ENCODE peak calls at places on chromosomes 1 and 21, in four cellular contexts. One of them, this sample, is unnamed. For H3K4me1, the result is how much of the 10 kb centered on the place peaks cover.

GRCh38 chr1:226166341-226166740 is 20.2 kb downstream of the ACBD3 start:
- DNase-seq in testis: no peak
- DNase-seq in heart left ventricle: no peak
- DNase-seq in Panc1: no peak
- DNase-seq in this sample: no peak

GRCh38 chr1:217272385-217272784 is 358.5 kb downstream of the GPATCH2 start:
- DNase-seq in Panc1: no peak
- DNase-seq in testis: no peak
- DNase-seq in heart left ventricle: no peak
- DNase-seq in this sample: no peak

GRCh38 chr1:161763522-161764098 is 2.5 kb upstream of the ATF6 start:
- DNase-seq in testis: no peak
- DNase-seq in heart left ventricle: no peak
- DNase-seq in Panc1: peak
- DNase-seq in this sample: no peak

GRCh38 chr1:56948403-56949023 is 17.3 kb downstream of the C8B start:
- DNase-seq in Panc1: no peak
- DNase-seq in heart left ventricle: no peak
- DNase-seq in testis: no peak
- DNase-seq in this sample: no peak

GRCh38 chr1:68213843-68214242 is 18.5 kb downstream of the WLS start:
- DNase-seq in Panc1: no peak
- DNase-seq in heart left ventricle: peak
- DNase-seq in testis: peak
- DNase-seq in this sample: no peak

GRCh38 chr1:84253891-84254290 is 47.6 kb upstream of the SAMD13 start:
- DNase-seq in Panc1: peak
- DNase-seq in heart left ventricle: no peak
- DNase-seq in testis: peak
- DNase-seq in this sample: no peak

GRCh38 chr1:182599339-182599738 is 4.8 kb downstream of the RGS16 start:
- DNase-seq in heart left ventricle: no peak
- DNase-seq in Panc1: no peak
- DNase-seq in testis: no peak
- DNase-seq in this sample: no peak

GRCh38 chr1:76998582-76999189 is 131.4 kb downstream of the ST6GALNAC5 start:
- DNase-seq in testis: no peak
- DNase-seq in heart left ventricle: no peak
- DNase-seq in Panc1: peak
- DNase-seq in this sample: no peak

GRCh38 chr1:111587509-111588174 is 31.9 kb upstream of the RAP1A start:
- DNase-seq in testis: no peak
- DNase-seq in heart left ventricle: no peak
- DNase-seq in Panc1: no peak
- DNase-seq in this sample: no peak

GRCh38 chr1:172670316-172670715 is 11.4 kb downstream of the FASLG start:
- DNase-seq in heart left ventricle: no peak
- DNase-seq in Panc1: no peak
- DNase-seq in testis: no peak
- DNase-seq in this sample: no peak

GRCh38 chr1:189751311-189751710 is 726.4 kb downstream of the BRINP3 start:
- DNase-seq in heart left ventricle: no peak
- DNase-seq in testis: no peak
- DNase-seq in Panc1: no peak
- DNase-seq in this sample: no peak

GRCh38 chr21:45293214-45293725 is 5.6 kb upstream of the POFUT2 start:
- DNase-seq in heart left ventricle: peak
- DNase-seq in testis: peak
- DNase-seq in Panc1: no peak
- DNase-seq in this sample: no peak

GRCh38 chr21:45290948-45291612 is 3.4 kb upstream of the POFUT2 start:
- DNase-seq in testis: peak
- DNase-seq in Panc1: no peak
- DNase-seq in heart left ventricle: no peak
- DNase-seq in this sample: no peak

GRCh38 chr21:45289655-45290515 is 2.2 kb upstream of the POFUT2 start:
- DNase-seq in Panc1: no peak
- DNase-seq in heart left ventricle: no peak
- DNase-seq in testis: peak
- DNase-seq in this sample: no peak

GRCh38 chr21:45292399-45293213 is 4.9 kb upstream of the POFUT2 start:
- DNase-seq in testis: peak
- DNase-seq in Panc1: no peak
- DNase-seq in heart left ventricle: peak
- DNase-seq in this sample: no peak

DNA sequence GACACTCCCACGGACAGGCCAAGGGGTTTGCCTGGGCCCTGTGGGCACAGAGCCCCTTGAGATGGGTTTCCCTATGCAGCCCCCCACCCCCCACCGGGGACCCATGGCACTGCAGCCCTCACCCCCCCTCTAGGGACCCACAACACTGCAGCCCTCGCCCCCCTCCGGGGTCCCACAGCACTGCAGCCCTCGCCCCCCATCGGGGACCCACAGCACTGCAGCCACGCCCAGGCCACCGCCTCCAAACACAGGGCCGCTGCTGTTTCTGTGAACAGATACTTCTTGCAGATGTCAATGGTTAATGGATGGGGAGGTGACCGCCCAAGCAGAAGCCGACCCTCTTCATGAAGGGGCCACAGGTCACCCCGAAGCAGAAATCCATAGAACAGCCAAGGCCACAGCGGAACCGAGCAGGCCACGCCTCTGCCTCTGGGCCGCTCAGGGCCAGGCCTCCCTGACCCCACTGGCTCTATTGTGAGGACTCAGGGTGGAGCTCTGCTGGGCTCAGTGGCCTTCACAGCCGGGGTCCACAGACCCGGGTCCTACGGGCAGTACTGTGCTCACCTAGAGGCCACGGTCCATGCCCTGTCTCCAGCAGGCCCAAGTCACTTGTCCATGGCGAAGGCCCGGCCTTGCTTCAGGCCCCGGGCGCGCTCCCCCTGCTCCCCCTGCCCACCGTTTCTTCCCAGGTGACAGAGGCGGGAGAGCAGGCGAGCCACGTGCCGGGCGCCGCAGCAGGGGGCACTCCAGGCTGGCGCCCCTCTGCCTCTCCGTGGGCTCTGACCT is 4.1 kb upstream of the POFUT2 start:
- DNase-seq in heart left ventricle: peak
- DNase-seq in Panc1: no peak
- DNase-seq in testis: peak
- DNase-seq in this sample: no peak
- H3K27ac ChIP-seq in heart left ventricle: peak
- H3K27ac ChIP-seq in Panc1: peak
- H3K27ac ChIP-seq in testis: peak
- H3K27ac ChIP-seq in this sample: no peak

DNA sequence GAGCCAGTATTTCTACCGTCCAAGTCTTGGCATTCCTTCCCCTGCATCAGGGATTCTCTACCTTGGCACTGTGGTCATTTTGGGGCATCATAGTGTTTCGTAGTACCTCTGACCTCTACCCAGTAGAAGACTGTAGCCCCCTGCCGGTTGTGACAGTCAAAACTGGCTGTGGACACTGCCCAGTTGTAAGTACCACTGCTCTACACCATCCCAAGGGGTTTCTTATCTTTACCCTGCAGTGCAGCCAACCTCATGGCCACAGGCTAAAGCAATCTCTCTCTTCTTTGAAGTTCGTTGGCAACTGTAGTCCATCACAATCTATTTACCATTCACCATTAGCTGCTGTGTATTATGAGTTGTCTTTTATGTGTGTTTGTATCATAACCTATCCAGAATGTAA is 29.3 kb upstream of the ERO1B start:
- DNase-seq in testis: no peak
- DNase-seq in Panc1: no peak
- DNase-seq in heart left ventricle: no peak
- DNase-seq in this sample: no peak
- H3K4me1 ChIP-seq in testis: under half
- H3K4me1 ChIP-seq in Panc1: under half
- H3K4me1 ChIP-seq in heart left ventricle: under half
- H3K4me1 ChIP-seq in this sample: under half

DNA sequence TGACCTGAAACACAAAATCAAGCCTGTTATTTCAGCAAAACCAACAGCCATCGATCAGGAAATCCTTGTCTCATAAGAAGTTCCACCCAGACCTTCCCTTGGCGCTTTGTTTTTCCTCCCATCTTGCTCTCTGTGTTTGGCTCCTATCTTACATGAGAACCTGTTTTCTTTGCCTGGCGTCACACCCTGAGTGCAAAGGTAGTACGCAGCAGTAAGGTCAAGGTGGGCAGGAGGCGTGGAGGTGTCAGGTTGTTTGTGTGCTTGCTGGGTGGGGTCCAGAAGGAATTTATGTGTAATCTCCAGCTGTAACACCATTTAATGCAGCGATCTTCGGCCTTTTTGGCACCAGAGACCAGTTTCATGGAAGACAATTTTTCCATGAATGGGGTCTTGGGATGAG is 50.5 kb downstream of the C1orf21 start:
- DNase-seq in testis: no peak
- DNase-seq in Panc1: no peak
- DNase-seq in heart left ventricle: no peak
- DNase-seq in this sample: no peak
- H3K4me3 ChIP-seq in testis: no peak
- H3K4me3 ChIP-seq in Panc1: no peak
- H3K4me3 ChIP-seq in heart left ventricle: no peak
- H3K4me3 ChIP-seq in this sample: no peak

GRCh38 chr1:199937161-199937560 is 90.3 kb upstream of the NR5A2 start:
- DNase-seq in testis: no peak
- DNase-seq in heart left ventricle: no peak
- DNase-seq in Panc1: no peak
- DNase-seq in this sample: no peak

GRCh38 chr1:199929556-199929955 is 98.0 kb upstream of the NR5A2 start:
- DNase-seq in testis: no peak
- DNase-seq in heart left ventricle: no peak
- DNase-seq in Panc1: no peak
- DNase-seq in this sample: no peak

GRCh38 chr1:199931666-199932377 is 95.7 kb upstream of the NR5A2 start:
- DNase-seq in heart left ventricle: no peak
- DNase-seq in Panc1: peak
- DNase-seq in testis: no peak
- DNase-seq in this sample: no peak

DNA sequence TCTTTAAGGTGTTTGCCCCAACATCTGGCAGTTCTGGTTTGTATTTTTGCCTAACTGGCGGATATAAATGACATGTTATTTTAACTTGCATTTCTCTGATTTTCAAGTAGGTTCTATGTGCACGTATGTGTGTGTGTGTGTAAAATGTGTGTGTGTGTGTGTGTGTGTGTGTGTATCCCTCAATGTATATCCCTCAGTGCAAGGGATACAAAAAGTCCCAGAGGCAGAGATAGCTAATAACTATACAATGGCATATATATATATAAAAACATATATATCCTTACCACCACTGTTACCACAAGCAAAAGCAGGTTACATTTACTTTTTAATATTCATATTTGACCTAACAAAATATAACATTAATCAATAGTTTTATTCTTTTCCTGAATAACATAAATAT is 95.0 kb upstream of the NR5A2 start:
- DNase-seq in Panc1: no peak
- DNase-seq in testis: no peak
- DNase-seq in heart left ventricle: no peak
- DNase-seq in this sample: no peak
- H3K27ac ChIP-seq in Panc1: peak
- H3K27ac ChIP-seq in testis: no peak
- H3K27ac ChIP-seq in heart left ventricle: no peak
- H3K27ac ChIP-seq in this sample: no peak

DNA sequence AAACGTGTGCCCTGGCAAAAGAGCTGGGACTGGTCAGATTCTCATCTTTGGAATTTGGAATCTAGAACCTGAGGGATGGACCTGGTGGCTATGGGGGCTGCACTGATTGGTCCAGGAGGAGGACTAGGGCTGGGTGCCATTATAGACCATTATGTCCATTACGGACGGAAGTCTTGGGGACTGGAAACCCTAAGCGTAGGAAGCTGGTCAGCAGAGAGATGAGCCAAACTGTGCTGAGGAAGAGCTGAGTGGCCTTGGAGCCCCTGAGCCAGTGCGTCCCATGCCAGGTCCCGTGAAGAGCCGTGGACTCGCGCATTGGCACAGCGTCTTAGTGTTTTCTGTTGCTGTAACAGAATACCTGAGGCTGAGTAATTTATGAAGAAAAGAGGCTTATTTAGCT is 10.0 kb downstream of the MRAP start:
- DNase-seq in heart left ventricle: no peak
- DNase-seq in Panc1: no peak
- DNase-seq in testis: no peak
- DNase-seq in this sample: no peak
- H3K4me1 ChIP-seq in heart left ventricle: under half
- H3K4me1 ChIP-seq in Panc1: under half
- H3K4me1 ChIP-seq in testis: under half
- H3K4me1 ChIP-seq in this sample: under half

GRCh38 chr1:1957533-1957961 is 38.5 kb upstream of the TMEM52 start:
- DNase-seq in testis: no peak
- DNase-seq in Panc1: no peak
- DNase-seq in heart left ventricle: no peak
- DNase-seq in this sample: no peak

GRCh38 chr1:1960480-1961196 is 41.6 kb upstream of the TMEM52 start:
- DNase-seq in Panc1: no peak
- DNase-seq in testis: no peak
- DNase-seq in heart left ventricle: no peak
- DNase-seq in this sample: no peak

GRCh38 chr1:1958071-1958541 is 39.0 kb upstream of the TMEM52 start:
- DNase-seq in heart left ventricle: no peak
- DNase-seq in testis: no peak
- DNase-seq in Panc1: no peak
- DNase-seq in this sample: no peak

GRCh38 chr1:1959840-1960479 is 40.9 kb upstream of the TMEM52 start:
- DNase-seq in heart left ventricle: peak
- DNase-seq in testis: peak
- DNase-seq in Panc1: no peak
- DNase-seq in this sample: peak

DNA sequence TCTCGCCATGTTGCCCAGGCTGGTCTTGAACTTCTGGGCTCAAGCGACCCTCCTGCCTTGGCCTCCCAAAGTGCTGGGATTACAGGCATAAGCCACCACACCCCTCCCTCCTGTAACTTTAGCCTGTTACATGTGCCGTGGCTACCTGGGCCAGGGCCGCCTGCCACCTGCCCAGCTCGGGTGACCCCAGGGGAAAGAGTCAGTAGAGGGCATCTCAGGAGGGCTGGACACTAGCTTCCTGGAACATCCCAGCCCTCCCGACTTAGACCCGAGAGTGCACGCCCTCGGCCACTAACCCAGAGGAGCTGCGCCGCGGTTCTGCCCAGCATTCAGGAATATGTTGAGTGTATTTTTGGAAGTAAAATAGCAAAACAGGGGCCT is 40.4 kb upstream of the TMEM52 start:
- DNase-seq in testis: no peak
- DNase-seq in heart left ventricle: no peak
- DNase-seq in Panc1: no peak
- DNase-seq in this sample: no peak
- H3K4me3 ChIP-seq in testis: no peak
- H3K4me3 ChIP-seq in heart left ventricle: no peak
- H3K4me3 ChIP-seq in Panc1: peak
- H3K4me3 ChIP-seq in this sample: no peak

This sample was measured in iPS DF 6.9.